ENCODE peak calls at places on chromosomes 5 and 9, in six cellular contexts. V is thoracic aorta; M is brain microvascular endothelial cell; G is CD8-positive, alpha-beta T cell; L is right atrium auricular region; O is K562. B is an unnamed sample.

GRCh38 chr9:117750401-117750800 is 46.2 kb downstream of the TLR4 start:
- DNase-seq in L (no peak), V (no peak), M (no peak), G (no peak), O (no peak), B (no peak)

GRCh38 chr5:170736966-170737365 is 46.6 kb upstream of the GABRP start:
- DNase-seq in L (peak; percentile 13), V (no peak), M (no peak), G (no peak), O (no peak), B (no peak)

GRCh38 chr9:127555830-127556820 is 56.0 kb upstream of the STXBP1 start:
- DNase-seq in L (peak; percentile 86), V (peak; percentile 87), M (peak; percentile 94), O (peak; percentile 75), G (peak; percentile 64), B (peak; percentile 79)

GRCh38 chr5:57719216-57719615 is 236.6 kb upstream of the ACTBL2 start:
- DNase-seq in O (no peak), G (no peak), V (no peak), M (no peak), L (no peak), B (no peak)

GRCh38 chr5:124527220-124527991 is 219.0 kb downstream of the ZNF608 start:
- DNase-seq in M (no peak), G (no peak), L (no peak), V (no peak), O (no peak), B (no peak)

GRCh38 chr5:117095803-117096332 is 521.2 kb upstream of the SEMA6A start:
- DNase-seq in L (no peak), V (no peak), G (no peak), O (no peak), M (no peak), B (peak; percentile 40)

GRCh38 chr5:9892696-9893095 is 262.5 kb upstream of the TAS2R1 start:
- DNase-seq in O (no peak), V (no peak), L (no peak), G (no peak), M (peak; percentile 19), B (no peak)

GRCh38 chr9:130537346-130538050 is 41.9 kb upstream of the FUBP3 start:
- DNase-seq in G (no peak), M (no peak), O (peak; percentile 95), V (no peak), L (no peak), B (peak; percentile 45)

GRCh38 chr5:73116506-73116905 is 3.9 kb upstream of the TMEM171 start:
- DNase-seq in M (no peak), V (no peak), L (no peak), G (no peak), O (no peak), B (no peak)

GRCh38 chr9:105341784-105342183 is 97.3 kb downstream of the SLC44A1 start:
- DNase-seq in V (no peak), O (no peak), L (no peak), G (no peak), M (no peak), B (no peak)
- H3K36me3 ChIP-seq in V (no peaks in the 10 kb centered on the region), O (no peaks in the 10 kb centered on the region), L (no peaks in the 10 kb centered on the region), G (no peaks in the 10 kb centered on the region), M (no peaks in the 10 kb centered on the region), B (no peaks in the 10 kb centered on the region)

DNA sequence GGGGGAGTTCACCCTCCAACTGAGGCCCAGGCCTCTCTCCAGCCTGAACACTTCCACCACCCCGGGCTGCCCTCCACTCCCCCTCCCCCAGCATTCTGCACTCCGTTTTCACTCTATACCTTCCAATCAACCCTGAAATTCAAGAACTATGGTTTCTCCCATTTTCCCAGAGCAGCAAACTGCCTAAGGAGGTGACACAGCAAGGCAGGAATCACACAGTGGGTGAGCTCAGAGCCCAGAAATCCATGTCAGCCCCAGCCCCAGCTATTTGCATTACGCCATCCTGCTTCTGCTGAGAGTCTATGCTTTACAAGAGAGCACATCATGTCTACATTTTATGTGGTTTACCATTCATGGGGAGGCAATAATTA is 12.0 kb downstream of the MSX2 start:
- DNase-seq in G (no peak), L (no peak), O (no peak), V (no peak), M (peak; percentile 85), B (no peak)
- H3K27me3 ChIP-seq in G (peaks cover 2% of the 10 kb centered on the region), L (peaks cover 31% of the 10 kb centered on the region), O (peaks cover 45% of the 10 kb centered on the region), V (peaks cover 4% of the 10 kb centered on the region), M (peaks cover 14% of the 10 kb centered on the region), B (peaks cover 65% of the 10 kb centered on the region)

GRCh38 chr5:161846731-161847130 is 1.2 kb upstream of the GABRA1 start:
- DNase-seq in L (no peak), M (no peak), V (no peak), G (no peak), O (no peak), B (peak; percentile 46)
- H3K4me3 ChIP-seq in L (no peak overlapping the region), M (no peak overlapping the region), V (no peak overlapping the region), G (no peak overlapping the region), O (no peak overlapping the region), B (peak overlapping the region; percentile 56)

GRCh38 chr9:135809166-135809565 is 98.2 kb downstream of the CAMSAP1 start:
- DNase-seq in M (peak; percentile 42), L (no peak), V (no peak), G (no peak), O (no peak), B (no peak)
- H3K36me3 ChIP-seq in M (peaks cover 25% of the 10 kb centered on the region), L (peaks cover 24% of the 10 kb centered on the region), V (peaks cover 24% of the 10 kb centered on the region), G (peaks cover 13% of the 10 kb centered on the region), O (peaks cover 41% of the 10 kb centered on the region), B (peaks cover 27% of the 10 kb centered on the region)

B was measured in H7.